ENCODE peak calls at places on chromosomes 11 and 22, in four cellular contexts. N, X, R and K are unnamed samples.

GRCh38 chr11:72953631-72954030 is 139.4 kb downstream of the ATG16L2 start:
- DNase-seq in R (no peak), X (no peak), N (no peak), K (no peak)

GRCh38 chr22:21446827-21447690 is 20.1 kb upstream of the TMEM191C start:
- DNase-seq in R (no peak), N (no peak), X (no peak), K (no peak)

GRCh38 chr11:108788565-108789199 is 123.8 kb downstream of the DDX10 start:
- DNase-seq in R (peak; percentile 25), X (peak; percentile 8), N (no peak), K (peak; percentile 21)

GRCh38 chr11:1235615-1236315 is 12.9 kb downstream of the MUC5B start:
- DNase-seq in R (no peak), X (no peak), N (no peak), K (no peak)

GRCh38 chr11:62548545-62549335 is 2.1 kb upstream of the AHNAK start:
- DNase-seq in X (peak; percentile 43), N (no peak), R (peak; percentile 78), K (no peak)

GRCh38 chr11:102453286-102453797 is 777 bp upstream of the TMEM123 start:
- DNase-seq in R (no peak), N (no peak), X (no peak), K (no peak)

GRCh38 chr11:66546966-66547661 is 411 bp downstream of the ACTN3 start:
- DNase-seq in N (no peak), R (no peak), X (no peak), K (no peak)

GRCh38 chr22:42612336-42612735 is 2.3 kb downstream of the POLDIP3 start:
- DNase-seq in X (no peak), N (no peak), R (no peak), K (no peak)

GRCh38 chr11:72343159-72343756 is 91.1 kb downstream of the CLPB start:
- DNase-seq in X (no peak), R (no peak), N (no peak), K (no peak)

GRCh38 chr11:70460111-70460510 is 61.8 kb downstream of the CTTN start:
- DNase-seq in R (no peak), N (no peak), X (no peak), K (no peak)

GRCh38 chr11:11409916-11410315 is 56.9 kb upstream of the CSNK2A3 start:
- DNase-seq in N (no peak), R (no peak), X (no peak), K (no peak)

GRCh38 chr22:42438293-42438650 is 6.1 kb upstream of the NFAM1 start:
- DNase-seq in X (no peak), R (no peak), N (no peak), K (no peak)

GRCh38 chr11:13535819-13536218 is 40.0 kb upstream of the PTH start:
- DNase-seq in N (no peak), X (peak; percentile 9), R (peak; percentile 6), K (no peak)

GRCh38 chr11:12693485-12694181 is 19.4 kb downstream of the TEAD1 start:
- DNase-seq in X (no peak), R (peak; percentile 48), N (no peak), K (no peak)

GRCh38 chr11:8826145-8826786 is 84.7 kb upstream of the AKIP1 start:
- DNase-seq in R (peak; percentile 25), X (peak; percentile 29), N (no peak), K (no peak)

GRCh38 chr11:69645801-69646492 is 5.0 kb downstream of the CCND1 start:
- DNase-seq in X (no peak), N (no peak), R (no peak), K (no peak)

GRCh38 chr11:65047581-65048422 is 6.8 kb downstream of the SAC3D1 start:
- DNase-seq in N (no peak), X (peak; percentile 40), R (no peak), K (no peak)

GRCh38 chr11:80773919-80774318 is 1333.1 kb upstream of the TENM4 start:
- DNase-seq in X (no peak), R (no peak), N (no peak), K (no peak)

GRCh38 chr11:120337133-120337895 is 1.1 kb downstream of the ARHGEF12 start:
- DNase-seq in R (peak; percentile 62), X (no peak), N (no peak), K (no peak)

GRCh38 chr11:132307309-132308020 is 937.0 kb downstream of the NTM start:
- DNase-seq in N (no peak), X (no peak), R (no peak), K (no peak)

GRCh38 chr11:70483077-70483861 is 84.9 kb downstream of the CTTN start:
- DNase-seq in R (no peak), X (peak; percentile 72), N (no peak), K (peak; percentile 22)

GRCh38 chr11:45857834-45858492 is 10.7 kb downstream of the CRY2 start:
- DNase-seq in N (no peak), X (no peak), R (no peak), K (no peak)

GRCh38 chr22:26416670-26417270 is 12.3 kb upstream of the ASPHD2 start:
- DNase-seq in R (no peak), X (no peak), N (no peak), K (no peak)

GRCh38 chr11:76997512-76997911 is 36.7 kb upstream of the B3GNT6 start:
- DNase-seq in N (no peak), R (no peak), X (no peak), K (no peak)

GRCh38 chr11:3077174-3077839 is 20.1 kb upstream of the CARS1 start:
- DNase-seq in X (no peak), R (peak; percentile 21), N (no peak), K (no peak)

GRCh38 chr22:30268331-30268730 is 1.7 kb upstream of the OSM start:
- DNase-seq in R (no peak), N (no peak), X (no peak), K (no peak)

GRCh38 chr11:33701831-33702230 is 1.2 kb upstream of the C11orf91 start:
- DNase-seq in N (no peak), R (no peak), X (no peak), K (no peak)

GRCh38 chr11:103609117-103610066 is 427.0 kb upstream of the DDI1 start:
- DNase-seq in R (no peak), X (no peak), N (no peak), K (peak; percentile 30)

GRCh38 chr11:93844568-93844967 is 5.8 kb downstream of the VSTM5 start:
- DNase-seq in N (no peak), X (no peak), R (no peak), K (no peak)

GRCh38 chr11:11860103-11860979 is 18.6 kb downstream of the USP47 start:
- DNase-seq in X (peak; percentile 28), R (no peak), N (no peak), K (no peak)

GRCh38 chr22:20750461-20751184 is 23.3 kb upstream of the SERPIND1 start:
- DNase-seq in R (no peak), N (peak; percentile 59), X (peak; percentile 77), K (no peak)

GRCh38 chr11:91688672-91689071 is 535.9 kb upstream of the FAT3 start:
- DNase-seq in X (no peak), N (no peak), R (no peak), K (no peak)

GRCh38 chr11:126739499-126740145 is 260.9 kb downstream of the KIRREL3 start:
- DNase-seq in X (no peak), N (no peak), R (no peak), K (no peak)

GRCh38 chr22:23225724-23226496 is 45.6 kb downstream of the BCR start:
- DNase-seq in X (peak; percentile 59), R (no peak), N (no peak), K (no peak)

DNA sequence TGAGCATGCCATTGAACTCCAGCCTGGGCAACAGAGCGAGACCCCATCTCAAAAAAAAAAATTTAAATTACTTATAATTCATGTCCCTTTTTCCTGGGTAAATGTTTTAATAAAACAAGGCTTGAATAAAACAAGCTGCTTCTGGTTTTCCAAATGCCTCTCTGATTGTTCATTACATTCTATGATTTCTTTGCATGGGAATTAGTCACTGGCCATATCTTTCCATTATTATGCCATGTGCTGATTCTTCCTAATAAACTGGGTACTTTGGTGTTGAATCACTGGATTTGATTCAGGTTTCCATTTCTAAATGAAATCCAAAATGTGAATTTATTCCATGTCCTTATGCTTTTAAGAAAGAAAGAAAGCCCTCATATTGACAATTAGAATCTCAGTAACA is 42.6 kb downstream of the ZNF215 start:
- DNase-seq in R (no peak), X (no peak), N (no peak), K (no peak)
- TF ChIP-seq FOXK2 in R (no peak), X (no peak), N (no peak), K (no peak)

DNA sequence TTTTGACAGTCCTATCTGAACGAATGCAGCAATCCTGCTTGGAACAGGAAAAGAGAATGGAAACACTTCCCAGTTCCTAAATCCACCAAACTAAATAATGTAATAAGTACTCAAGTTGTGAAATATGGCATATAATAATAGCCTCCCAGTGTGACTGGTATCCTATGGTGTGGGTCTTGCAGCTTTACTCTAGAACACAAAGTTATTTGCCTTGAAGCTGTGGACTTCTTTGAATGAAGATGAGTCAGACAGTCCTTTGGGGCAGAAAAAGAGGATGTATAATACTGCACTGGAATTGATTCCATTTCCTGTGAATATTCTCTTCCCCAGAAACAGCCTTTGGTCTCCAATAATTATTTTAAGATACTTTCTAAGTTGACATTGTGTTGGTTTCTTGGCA is 887.0 kb downstream of the KCNA4 start:
- DNase-seq in N (no peak), R (no peak), X (no peak), K (no peak)
- TF ChIP-seq FOXK2 in N (no peak), R (no peak), X (no peak), K (no peak)

DNA sequence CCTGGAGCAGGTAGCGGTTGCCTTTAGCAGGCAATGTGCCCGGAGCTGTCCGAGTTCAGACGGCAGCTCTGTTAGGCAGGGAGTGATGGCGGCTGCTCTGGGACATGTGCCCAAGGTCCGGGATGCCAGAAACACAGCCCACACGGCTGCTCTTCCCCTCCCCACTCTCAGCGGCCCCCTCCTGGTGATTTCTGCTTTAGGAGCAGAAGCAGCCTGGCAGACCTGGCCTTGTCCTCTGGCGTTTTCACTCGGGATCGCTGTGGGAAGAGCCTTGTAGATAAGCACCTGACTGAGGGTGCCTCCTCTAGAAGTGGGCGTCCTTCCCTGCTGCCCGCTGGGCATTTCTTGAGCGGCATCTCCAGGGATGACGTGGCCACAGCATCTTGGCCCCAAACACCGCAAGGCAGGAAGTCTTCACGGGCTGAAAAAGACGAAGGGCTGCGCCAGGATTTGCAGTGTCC is 392.2 kb downstream of the TBC1D22A start:
- DNase-seq in X (no peak), N (no peak), R (no peak), K (no peak)
- TF ChIP-seq FOXK2 in X (no peak), N (no peak), R (no peak), K (no peak)

GRCh38 chr22:19522190-19522880 is 1.9 kb downstream of the CLDN5 start:
- DNase-seq in X (no peak), N (no peak), R (no peak), K (no peak)
- TF ChIP-seq FOXK2 in X (no peak), N (no peak), R (no peak), K (no peak)

GRCh38 chr11:63868399-63869064 is 29.6 kb downstream of the MARK2 start:
- DNase-seq in X (no peak), R (no peak), N (no peak), K (no peak)

GRCh38 chr11:63867511-63867910 is 28.6 kb downstream of the MARK2 start:
- DNase-seq in N (no peak), R (no peak), X (no peak), K (no peak)

GRCh38 chr11:63862923-63863322 is 24.0 kb downstream of the MARK2 start:
- DNase-seq in X (no peak), R (peak; percentile 89), N (no peak), K (no peak)

GRCh38 chr11:63869171-63869591 is 30.3 kb downstream of the MARK2 start:
- DNase-seq in X (no peak), R (no peak), N (no peak), K (no peak)

GRCh38 chr11:63866211-63866610 is 27.3 kb downstream of the MARK2 start:
- DNase-seq in X (no peak), N (peak; percentile 86), R (no peak), K (no peak)
- TF ChIP-seq FOXK2 in X (no peak), N (no peak), R (no peak), K (no peak)

GRCh38 chr11:18749681-18750319 is 23.8 kb upstream of the IGSF22 start:
- DNase-seq in X (no peak), R (peak; percentile 25), N (no peak), K (no peak)
- TF ChIP-seq FOXK2 in X (no peak), R (no peak), N (no peak), K (no peak)